ENCODE peak calls at places on chromosomes 16 and 17, in seven cellular contexts. O is stimulated activated CD8-positive, alpha-beta memory T cell treated with anti-CD3 and anti-CD28 coated beads, Interleukin-15, amount 100 ng/mL, for 24 hours; T is ELF-1; G is mesenteric fat pad; J is ovary; Y is effector memory CD4-positive, alpha-beta T cell; M is ACHN. Q is an unnamed sample.
A peak's percentile ranks its signal among the peaks of the same experiment; 100 is the strongest.

GRCh38 chr17:77140166-77140877 is 447 bp upstream of the SEC14L1 start:
- DNase-seq in O (peak; percentile 99), T (peak; percentile 99), G (peak; percentile 100), J (peak; percentile 100), Y (peak; percentile 100), M (peak; percentile 98), Q (peak; percentile 99)

GRCh38 chr17:44198721-44199552 is 747 bp downstream of the ATXN7L3 start:
- DNase-seq in O (no peak), T (no peak), G (peak; percentile 93), J (peak; percentile 75), Y (peak; percentile 36), M (peak; percentile 60), Q (peak; percentile 82)

GRCh38 chr16:381788-382717 is at the start of gene PGAP6:
- DNase-seq in O (peak; percentile 45), T (no peak), G (no peak), J (peak; percentile 70), Y (peak; percentile 54), M (peak; percentile 76), Q (no peak)

GRCh38 chr16:68490829-68491575 is 42.7 kb upstream of the SMPD3 start:
- DNase-seq in O (no peak), T (peak; percentile 34), G (no peak), J (no peak), Y (no peak), M (peak; percentile 78), Q (no peak)

GRCh38 chr17:15981208-15981607 is 18.3 kb downstream of the ZSWIM7 start:
- DNase-seq in O (no peak), T (no peak), G (no peak), J (no peak), Y (no peak), M (no peak), Q (no peak)

GRCh38 chr17:37659887-37660286 is 16.6 kb upstream of the DDX52 start:
- DNase-seq in O (no peak), T (no peak), G (no peak), J (no peak), Y (no peak), M (no peak), Q (no peak)

GRCh38 chr16:29848420-29849297 is 14.4 kb downstream of the CDIPT start:
- DNase-seq in O (peak; percentile 79), T (peak; percentile 70), G (peak; percentile 92), J (peak; percentile 83), Y (peak; percentile 61), M (peak; percentile 76), Q (no peak)

GRCh38 chr17:80124351-80124981 is 22.5 kb downstream of the EIF4A3 start:
- DNase-seq in O (no peak), T (peak; percentile 82), G (peak; percentile 73), J (no peak), Y (no peak), M (no peak), Q (no peak)

GRCh38 chr17:67675481-67675880 is 42.3 kb upstream of the NOL11 start:
- DNase-seq in O (no peak), T (no peak), G (no peak), J (no peak), Y (no peak), M (no peak), Q (no peak)

GRCh38 chr16:27726621-27727275 is 176.8 kb downstream of the KATNIP start:
- DNase-seq in O (no peak), T (no peak), G (no peak), J (no peak), Y (no peak), M (no peak), Q (no peak)

GRCh38 chr17:19579867-19580565 is 46.4 kb downstream of the SLC47A1 start:
- DNase-seq in O (no peak), T (peak; percentile 42), G (peak; percentile 73), J (peak; percentile 46), Y (no peak), M (no peak), Q (no peak)

GRCh38 chr16:82748026-82748425 is 121.3 kb downstream of the CDH13 start:
- DNase-seq in O (no peak), T (no peak), G (no peak), J (no peak), Y (no peak), M (no peak), Q (no peak)

GRCh38 chr17:75151893-75152292 is 2.4 kb downstream of the JPT1 start:
- DNase-seq in O (no peak), T (peak; percentile 28), G (peak; percentile 4), J (no peak), Y (no peak), M (no peak), Q (no peak)

GRCh38 chr16:84082835-84083569 is 33.7 kb downstream of the MBTPS1 start:
- DNase-seq in O (no peak), T (no peak), G (no peak), J (no peak), Y (no peak), M (no peak), Q (no peak)

GRCh38 chr17:56289321-56289720 is 136.0 kb downstream of the ANKFN1 start:
- DNase-seq in O (no peak), T (no peak), G (no peak), J (no peak), Y (no peak), M (no peak), Q (no peak)

GRCh38 chr17:60247836-60248461 is 98.2 kb downstream of the CA4 start:
- DNase-seq in O (no peak), T (no peak), G (no peak), J (no peak), Y (no peak), M (no peak), Q (no peak)

GRCh38 chr17:43905985-43906852 is 1.1 kb downstream of the MPP2 start:
- DNase-seq in O (no peak), T (peak; percentile 87), G (no peak), J (peak; percentile 75), Y (no peak), M (no peak), Q (peak; percentile 84)

GRCh38 chr17:57966875-57967274 is 11.7 kb upstream of the CUEDC1 start:
- DNase-seq in O (no peak), T (no peak), G (no peak), J (no peak), Y (no peak), M (no peak), Q (no peak)

GRCh38 chr17:17077861-17078732 is 35.8 kb downstream of the MPRIP start:
- DNase-seq in O (no peak), T (peak; percentile 83), G (peak; percentile 87), J (peak; percentile 5), Y (no peak), M (no peak), Q (no peak)

GRCh38 chr16:87956169-87956770 is 5.0 kb downstream of the BANP start:
- DNase-seq in O (peak; percentile 27), T (peak; percentile 57), G (no peak), J (no peak), Y (peak; percentile 46), M (no peak), Q (no peak)

GRCh38 chr17:38874505-38875419 is 4.9 kb downstream of the LASP1 start:
- DNase-seq in O (no peak), T (no peak), G (no peak), J (no peak), Y (no peak), M (no peak), Q (no peak)

GRCh38 chr16:24273511-24273910 is 17.4 kb downstream of the CACNG3 start:
- DNase-seq in O (no peak), T (no peak), G (no peak), J (no peak), Y (no peak), M (peak; percentile 7), Q (no peak)

GRCh38 chr17:56291226-56291805 is 138.0 kb downstream of the ANKFN1 start:
- DNase-seq in O (no peak), T (no peak), G (no peak), J (no peak), Y (no peak), M (no peak), Q (no peak)

GRCh38 chr16:361341-361871 is 8.9 kb upstream of the AXIN1 start:
- DNase-seq in O (no peak), T (no peak), G (no peak), J (no peak), Y (no peak), M (no peak), Q (no peak)

GRCh38 chr17:56416682-56417351 is 176.7 kb upstream of the NOG start:
- DNase-seq in O (no peak), T (no peak), G (no peak), J (no peak), Y (no peak), M (no peak), Q (no peak)

GRCh38 chr17:31581022-31581483 is 189.6 kb downstream of the RAB11FIP4 start:
- DNase-seq in O (no peak), T (no peak), G (no peak), J (peak; percentile 78), Y (no peak), M (peak; percentile 90), Q (peak; percentile 89)

GRCh38 chr17:3913531-3914318 is 2.5 kb downstream of the P2RX1 start:
- DNase-seq in O (peak; percentile 56), T (peak; percentile 91), G (peak; percentile 95), J (peak; percentile 81), Y (peak; percentile 56), M (peak; percentile 70), Q (peak; percentile 86)